ENCODE peak calls at places on chromosomes 4 and X, in ten cellular contexts. T is AG09309, I is fibroblast of mammary gland, Z is WERI-Rb-1, Q is mesendoderm, X is fibroblast of pulmonary artery, D is A549, R is astrocyte of the spinal cord, E is right lobe of liver, K is dorsolateral prefrontal cortex. C is an unnamed sample.

GRCh38 chr4:26459054-26459755 is 31.1 kb downstream of the CCKAR start:
- DNase-seq in D (peak), K (no peak), T (peak), R (peak), E (no peak), Z (no peak), Q (peak), I (peak), X (peak), C (peak)

GRCh38 chrX:154541896-154542722 is 4.5 kb downstream of the G6PD start:
- DNase-seq in T (peak), E (peak), Q (peak), D (peak), Z (no peak), K (no peak), X (peak), R (peak), I (peak), C (peak)

GRCh38 chr4:122700178-122700725 is 32.3 kb upstream of the BBS12 start:
- DNase-seq in Q (peak), T (no peak), K (no peak), Z (no peak), D (peak), X (peak), I (peak), R (peak), E (peak), C (peak)

GRCh38 chrX:8629871-8630270 is 102.1 kb downstream of the ANOS1 start:
- DNase-seq in Z (no peak), X (peak), I (peak), R (peak), E (no peak), D (no peak), Q (no peak), K (no peak), T (no peak), C (peak)

GRCh38 chrX:112235547-112235946 is 153.0 kb upstream of the TRPC5 start:
- DNase-seq in R (no peak), E (no peak), T (no peak), I (no peak), Z (no peak), X (no peak), D (no peak), Q (no peak), K (no peak), C (no peak)

GRCh38 chr4:75723802-75724065 is 643 bp upstream of the USO1 start:
- DNase-seq in E (no peak), Q (no peak), D (no peak), R (no peak), K (no peak), T (no peak), X (no peak), Z (no peak), I (no peak), C (no peak)

GRCh38 chrX:11401966-11402365 is 108.8 kb downstream of the AMELX start:
- DNase-seq in E (no peak), K (no peak), R (no peak), Q (no peak), D (no peak), Z (no peak), X (peak), T (no peak), I (no peak), C (peak)

GRCh38 chr4:145882594-145882993 is 56.0 kb downstream of the ZNF827 start:
- DNase-seq in R (no peak), X (no peak), Z (no peak), T (no peak), I (no peak), Q (no peak), E (no peak), D (no peak), K (peak), C (no peak)

GRCh38 chr4:78845469-78845868 is 69.3 kb downstream of the BMP2K start:
- DNase-seq in K (no peak), Q (no peak), T (no peak), E (no peak), I (peak), Z (no peak), R (no peak), X (peak), D (no peak), C (peak)

GRCh38 chr4:69896530-69897116 is 34.2 kb upstream of the CSN1S1 start:
- DNase-seq in Z (no peak), D (peak), I (peak), Q (peak), R (peak), X (peak), T (no peak), K (no peak), E (no peak), C (peak)

GRCh38 chrX:32448320-32448719 is 763.0 kb downstream of the DMD start:
- DNase-seq in Q (no peak), X (no peak), E (no peak), R (no peak), K (no peak), I (no peak), Z (no peak), D (no peak), T (no peak), C (peak)

GRCh38 chr4:83890231-83890630 is 354.3 kb downstream of the GPAT3 start:
- DNase-seq in X (peak), Q (no peak), I (peak), K (no peak), D (peak), T (no peak), E (no peak), Z (no peak), R (peak), C (no peak)

GRCh38 chrX:7133036-7133412 is 14.5 kb upstream of the STS start:
- DNase-seq in X (peak), D (no peak), R (peak), Z (no peak), Q (peak), E (no peak), K (no peak), I (peak), T (no peak), C (peak)

GRCh38 chr4:128633067-128633466 is 176.4 kb upstream of the JADE1 start:
- DNase-seq in D (no peak), Z (no peak), X (no peak), E (no peak), R (no peak), K (no peak), I (no peak), T (no peak), Q (no peak), C (no peak)

GRCh38 chr4:55947254-55947882 is 1.4 kb upstream of the CEP135 start:
- DNase-seq in D (no peak), R (no peak), K (no peak), I (no peak), Q (no peak), T (no peak), E (no peak), Z (no peak), X (no peak), C (peak)

GRCh38 chrX:30530591-30530990 is 47.0 kb downstream of the TASL start:
- DNase-seq in R (no peak), I (peak), D (no peak), K (no peak), Z (no peak), X (peak), E (no peak), T (no peak), Q (no peak), C (peak)

GRCh38 chr4:25949166-25949748 is 35.2 kb downstream of the SMIM20 start:
- DNase-seq in X (no peak), I (no peak), R (no peak), Z (no peak), K (no peak), Q (peak), E (no peak), D (peak), T (no peak), C (no peak)

GRCh38 chr4:116636917-116637316 is 448.5 kb downstream of the TRAM1L1 start:
- DNase-seq in X (no peak), E (no peak), T (no peak), I (no peak), K (no peak), R (no peak), Q (no peak), Z (no peak), D (no peak), C (no peak)

GRCh38 chr4:185717018-185717726 is 94.8 kb downstream of the SORBS2 start:
- DNase-seq in K (no peak), T (no peak), Q (no peak), R (no peak), X (no peak), Z (no peak), D (no peak), I (no peak), E (no peak), C (no peak)
- H3K4me3 ChIP-seq in K (no peak), T (no peak), Q (no peak), R (no peak), X (no peak), Z (no peak), D (no peak), I (no peak), E (no peak), C (no peak)

DNA sequence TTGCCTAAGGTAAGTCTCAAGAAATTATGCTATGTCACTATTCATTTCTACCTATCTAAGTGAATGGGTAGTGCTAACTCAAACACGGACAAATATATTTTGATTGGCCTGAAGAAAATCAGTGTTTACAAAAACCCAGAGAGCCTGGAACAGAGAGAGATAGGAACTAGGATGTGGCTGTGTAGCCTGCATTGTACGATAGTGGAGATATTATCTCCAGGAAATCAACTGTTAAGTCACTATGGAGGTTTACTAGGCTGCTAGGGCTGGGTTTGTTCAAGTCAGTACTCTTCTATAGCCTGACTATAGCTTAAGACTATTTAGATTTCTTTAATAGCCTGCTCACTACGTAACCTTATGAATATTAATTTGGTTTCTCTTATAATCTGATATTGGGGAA is 127.9 kb downstream of the TACR3 start:
- DNase-seq in D (no peak), Z (no peak), K (no peak), I (no peak), Q (no peak), X (no peak), E (no peak), T (no peak), R (no peak), C (no peak)
- H3K4me3 ChIP-seq in D (no peak), Z (no peak), K (no peak), I (no peak), Q (no peak), X (no peak), E (no peak), T (no peak), R (no peak), C (no peak)

DNA sequence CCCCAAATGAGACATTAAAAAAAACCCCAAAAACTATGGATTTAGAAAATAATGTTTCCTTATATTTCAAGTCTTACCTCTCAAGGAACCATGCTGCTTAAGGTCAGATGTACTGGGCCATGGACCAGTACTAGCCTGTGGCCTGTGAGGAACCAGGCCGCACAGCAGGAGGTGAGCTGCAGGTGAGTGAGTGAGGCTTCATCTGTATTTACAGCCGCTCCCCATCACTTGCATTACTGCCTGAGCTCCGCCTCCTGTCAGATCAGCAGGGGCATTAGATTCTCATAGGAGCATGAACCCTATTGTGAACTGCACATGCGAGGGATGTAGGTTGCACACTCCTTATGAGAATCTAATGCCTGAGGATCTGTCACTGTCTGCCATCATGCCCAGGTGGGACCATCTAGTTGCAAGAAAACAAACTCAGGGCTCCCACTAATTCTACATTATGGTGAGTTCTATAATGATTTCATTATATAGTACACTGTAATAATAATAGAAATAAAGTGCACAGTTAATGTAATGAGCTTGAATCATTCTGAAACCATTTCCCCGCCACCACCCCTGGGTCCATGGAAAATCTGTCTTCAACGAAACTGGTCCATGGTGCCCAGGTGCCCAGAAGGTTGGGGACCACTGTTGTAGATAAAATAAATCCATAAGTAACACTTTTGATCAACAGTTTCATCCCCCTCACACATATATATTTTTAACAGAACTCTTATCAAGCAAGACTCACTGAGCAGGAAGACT is 105.3 kb upstream of the CBR4 start:
- DNase-seq in X (no peak), Q (no peak), Z (no peak), T (no peak), D (no peak), I (no peak), R (no peak), K (no peak), E (no peak), C (no peak)
- H3K4me3 ChIP-seq in X (no peak), Q (no peak), Z (no peak), T (no peak), D (no peak), I (no peak), R (no peak), K (no peak), E (no peak), C (no peak)

DNA sequence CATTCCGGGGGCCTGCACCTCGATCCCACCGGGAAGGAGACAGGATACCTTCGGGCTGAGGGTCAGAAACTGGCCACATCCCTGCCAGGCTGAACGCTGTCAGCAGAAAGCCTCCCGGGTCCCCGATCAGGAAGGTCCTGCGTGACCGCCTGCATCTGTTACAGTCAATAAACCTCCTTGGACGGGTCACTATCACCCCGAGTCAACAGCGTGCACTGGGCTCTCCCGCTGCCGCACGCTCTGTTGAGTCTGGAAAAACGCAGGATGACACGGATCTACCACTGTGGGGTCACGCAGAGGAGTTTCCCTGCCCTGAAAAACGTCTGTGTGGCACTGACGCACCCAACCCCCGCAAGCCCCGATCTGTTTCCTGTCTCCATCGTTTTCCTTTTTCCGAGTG is 12.1 kb downstream of the PPP2R3B start:
- DNase-seq in T (no peak), Q (no peak), R (no peak), D (no peak), X (peak), Z (no peak), K (no peak), E (no peak), I (no peak), C (peak)
- H3K4me3 ChIP-seq in T (peak), Q (no peak), R (no peak), D (peak), X (peak), Z (peak), K (peak), E (no peak), I (no peak), C (no peak)

C was measured in cardiac fibroblast.